ENCODE peak calls at places on chromosomes 12 and 14, in five cellular contexts. V is ovary, L is body of pancreas, M is adrenal gland, Z is esophagus squamous epithelium. H is an unnamed sample.
A peak's percentile ranks its signal among the peaks of the same experiment; 100 is the strongest.

GRCh38 chr14:35401853-35402252 is 2.7 kb downstream of the NFKBIA start:
- DNase-seq in V (peak; percentile 55), L (no peak), M (peak; percentile 52), Z (no peak), H (peak; percentile 36)

GRCh38 chr12:49369723-49370145 is 2.5 kb downstream of the SPATS2 start:
- DNase-seq in V (peak; percentile 32), L (peak; percentile 49), M (peak; percentile 28), Z (no peak), H (peak; percentile 28)

GRCh38 chr12:15701212-15701611 is 88.0 kb downstream of the EPS8 start:
- DNase-seq in V (no peak), L (no peak), M (no peak), Z (no peak), H (no peak)

GRCh38 chr14:101114726-101115481 is 211.4 kb upstream of the RTL1 start:
- DNase-seq in V (no peak), L (no peak), M (peak; percentile 5), Z (no peak), H (no peak)

GRCh38 chr14:70789361-70789760 is 20.0 kb downstream of the MAP3K9 start:
- DNase-seq in V (peak; percentile 63), L (no peak), M (no peak), Z (no peak), H (no peak)

GRCh38 chr14:52442602-52443001 is 109.7 kb downstream of the TXNDC16 start:
- DNase-seq in V (no peak), L (no peak), M (no peak), Z (no peak), H (no peak)

GRCh38 chr12:90280564-90281058 is 572.0 kb upstream of the ATP2B1 start:
- DNase-seq in V (no peak), L (no peak), M (no peak), Z (no peak), H (no peak)

GRCh38 chr12:76784600-76785051 is 20.7 kb downstream of the ZDHHC17 start:
- DNase-seq in V (no peak), L (no peak), M (no peak), Z (no peak), H (no peak)

GRCh38 chr14:36520601-36521525 is 831 bp upstream of the NKX2-1 start:
- DNase-seq in V (no peak), L (no peak), M (no peak), Z (no peak), H (no peak)

GRCh38 chr12:77686760-77687159 is 143.9 kb upstream of the NAV3 start:
- DNase-seq in V (no peak), L (no peak), M (no peak), Z (no peak), H (no peak)

GRCh38 chr14:101927859-101928258 is 36.5 kb upstream of the DYNC1H1 start:
- DNase-seq in V (peak; percentile 96), L (peak; percentile 38), M (peak; percentile 93), Z (no peak), H (peak; percentile 93)

GRCh38 chr12:48542300-48542928 is 17.0 kb downstream of the OR8S1 start:
- DNase-seq in V (no peak), L (peak; percentile 20), M (peak; percentile 47), Z (no peak), H (no peak)

GRCh38 chr12:120350576-120351350 is 18.2 kb downstream of the MSI1 start:
- DNase-seq in V (no peak), L (peak; percentile 88), M (no peak), Z (no peak), H (no peak)

GRCh38 chr12:130990034-130990433 is 36.3 kb downstream of the ADGRD1 start:
- DNase-seq in V (no peak), L (no peak), M (no peak), Z (no peak), H (no peak)

GRCh38 chr12:113096675-113097461 is 38.7 kb downstream of the RASAL1 start:
- DNase-seq in V (no peak), L (no peak), M (no peak), Z (no peak), H (no peak)

GRCh38 chr12:93571360-93571853 is 1.1 kb upstream of the SOCS2 start:
- DNase-seq in V (peak; percentile 78), L (peak; percentile 64), M (peak; percentile 78), Z (no peak), H (peak; percentile 16)

GRCh38 chr12:93634416-93634815 is 42.8 kb upstream of the CRADD start:
- DNase-seq in V (no peak), L (no peak), M (no peak), Z (no peak), H (no peak)

GRCh38 chr12:92648242-92649031 is 54.4 kb upstream of the PLEKHG7 start:
- DNase-seq in V (no peak), L (no peak), M (no peak), Z (no peak), H (no peak)

GRCh38 chr14:50946234-50946935 is 2.1 kb upstream of the PYGL start:
- DNase-seq in V (no peak), L (no peak), M (no peak), Z (no peak), H (no peak)

GRCh38 chr12:93108958-93109357 is 179.9 kb upstream of the EEA1 start:
- DNase-seq in V (no peak), L (no peak), M (no peak), Z (no peak), H (no peak)

GRCh38 chr12:34292736-34293625 is 270.7 kb downstream of the ALG10 start:
- DNase-seq in V (peak; percentile 8), L (peak; percentile 3), M (peak; percentile 13), Z (no peak), H (peak; percentile 6)

GRCh38 chr12:34294671-34295365 is 272.5 kb downstream of the ALG10 start:
- DNase-seq in V (peak; percentile 6), L (no peak), M (peak; percentile 7), Z (no peak), H (no peak)

GRCh38 chr12:34296143-34297041 is 274.1 kb downstream of the ALG10 start:
- DNase-seq in V (peak; percentile 6), L (no peak), M (no peak), Z (no peak), H (no peak)

GRCh38 chr12:34295366-34296142 is 273.3 kb downstream of the ALG10 start:
- DNase-seq in V (peak; percentile 3), L (no peak), M (peak; percentile 3), Z (no peak), H (no peak)

DNA sequence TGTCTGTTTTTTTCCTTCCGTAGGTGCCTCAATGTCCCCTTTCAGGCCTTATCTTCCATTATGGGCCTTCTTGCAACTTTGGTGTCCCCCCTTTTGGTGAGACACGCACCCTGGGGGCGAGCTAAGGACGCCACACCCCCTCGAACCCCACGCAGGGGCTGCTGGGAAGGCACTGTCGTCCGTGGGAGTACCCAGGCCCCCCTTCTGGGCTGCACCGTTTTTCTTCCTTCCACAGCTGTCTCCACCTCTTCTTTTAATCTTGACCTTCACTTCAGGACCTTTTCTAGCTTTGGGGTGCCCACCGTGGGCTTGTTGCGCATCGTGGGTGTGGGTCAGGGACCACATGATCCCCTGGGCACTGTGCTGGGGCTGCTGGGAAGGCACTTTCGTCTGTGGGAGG is 271.8 kb downstream of the ALG10 start:
- DNase-seq in V (no peak), L (no peak), M (peak; percentile 3), Z (no peak), H (no peak)
- H3K9me3 ChIP-seq in V (no peaks in the 10 kb centered on the region), L (no peaks in the 10 kb centered on the region), M (no peaks in the 10 kb centered on the region), Z (peaks cover 45% of the 10 kb centered on the region), H (no peaks in the 10 kb centered on the region)

DNA sequence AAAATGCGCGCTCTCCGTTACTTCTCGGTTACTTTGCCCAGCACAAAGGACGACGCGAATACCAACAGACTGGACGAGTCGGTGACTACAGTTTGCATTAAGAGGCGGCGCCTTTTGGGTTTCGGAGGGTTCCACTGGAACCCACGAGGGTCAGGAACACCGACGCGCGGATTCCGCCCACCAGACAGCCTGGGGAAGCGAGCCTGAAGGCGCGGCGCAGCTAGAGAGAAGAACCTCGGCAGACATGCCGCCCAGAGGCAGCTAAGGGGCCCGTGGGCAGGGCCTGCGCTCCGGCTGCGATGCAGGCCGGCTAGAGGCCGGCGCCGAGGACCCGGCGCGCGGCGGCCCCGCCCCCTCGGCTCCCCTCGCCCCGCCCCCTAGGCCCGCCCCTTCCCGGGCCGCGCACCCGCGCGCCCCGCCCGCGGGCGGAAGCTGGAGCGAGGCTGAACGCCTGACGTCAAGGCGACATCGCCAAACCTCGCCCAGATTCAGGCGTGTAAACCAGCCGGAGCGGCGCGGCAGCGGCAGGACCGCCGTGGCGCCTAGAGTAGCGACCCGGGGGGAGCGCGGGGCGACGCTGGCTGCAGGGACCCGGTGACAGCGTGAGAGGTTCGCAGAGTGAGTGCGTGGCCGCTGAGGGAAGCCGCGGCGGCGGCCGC is at the start of gene RAP1B:
- DNase-seq in V (peak; percentile 89), L (peak; percentile 90), M (peak; percentile 89), Z (peak; percentile 73), H (peak; percentile 77)
- TF ChIP-seq POLR2A in V (peak; percentile 96), L (peak; percentile 93), M (peak; percentile 98), Z (peak; percentile 96), H (peak; percentile 94)

GRCh38 chr14:64706552-64707193 is 2.4 kb downstream of the PLEKHG3 start:
- DNase-seq in V (peak; percentile 44), L (no peak), M (no peak), Z (no peak), H (no peak)
- H3K27ac ChIP-seq in V (peak overlapping the region; percentile 61), L (peak overlapping the region; percentile 86), M (no peak overlapping the region), Z (peak overlapping the region; percentile 94), H (peak overlapping the region; percentile 75)

GRCh38 chr12:133233006-133233405 is 2.7 kb downstream of the ANHX start:
- DNase-seq in V (no peak), L (no peak), M (no peak), Z (no peak), H (no peak)
- H3K9me3 ChIP-seq in V (no peaks in the 10 kb centered on the region), L (no peaks in the 10 kb centered on the region), M (no peaks in the 10 kb centered on the region), Z (peaks cover 25% of the 10 kb centered on the region), H (no peaks in the 10 kb centered on the region)

H was measured in gastrocnemius medialis.